ENCODE peak calls at places on chromosomes 7 and 10, in four cellular contexts. V is hepatocyte, Y is progenitor cell of endocrine pancreas, C is foreskin fibroblast. G is an unnamed sample.

GRCh38 chr7:30750574-30751256 is 1.2 kb upstream of the INMT start:
- DNase-seq in V (peak), C (peak), Y (no peak), G (no peak)

GRCh38 chr7:15326044-15326644 is 235.7 kb downstream of the AGMO start:
- DNase-seq in Y (no peak), V (peak), C (peak), G (no peak)

GRCh38 chr7:141369422-141369821 is 181.8 kb upstream of the AGK start:
- DNase-seq in C (no peak), V (peak), Y (no peak), G (no peak)

GRCh38 chr10:48620719-48621118 is 15.8 kb upstream of the ARHGAP22 start:
- DNase-seq in C (no peak), V (no peak), Y (no peak), G (no peak)

GRCh38 chr10:22321831-22322662 is 1.1 kb downstream of the BMI1 start:
- DNase-seq in Y (no peak), V (peak), C (peak), G (no peak)

GRCh38 chr7:158431941-158432347 is 155.7 kb downstream of the PTPRN2 start:
- DNase-seq in V (peak), C (peak), Y (no peak), G (no peak)

GRCh38 chr7:105719395-105719794 is 138.1 kb upstream of the EFCAB10 start:
- DNase-seq in C (no peak), V (no peak), Y (no peak), G (no peak)

GRCh38 chr10:90847436-90847835 is 10.4 kb downstream of the HTR7 start:
- DNase-seq in Y (no peak), V (no peak), C (peak), G (no peak)

GRCh38 chr7:55439627-55440026 is 74.5 kb downstream of the LANCL2 start:
- DNase-seq in C (peak), Y (no peak), V (no peak), G (no peak)

GRCh38 chr7:80330434-80330833 is 181.4 kb downstream of the GNAT3 start:
- DNase-seq in C (peak), Y (no peak), V (no peak), G (no peak)

GRCh38 chr7:151137841-151138540 is 29.5 kb downstream of the GBX1 start:
- DNase-seq in Y (no peak), V (no peak), C (no peak), G (no peak)

GRCh38 chr10:118844731-118845573 is 90.2 kb upstream of the CACUL1 start:
- DNase-seq in Y (no peak), V (no peak), C (peak), G (no peak)

GRCh38 chr10:124636271-124636993 is 107.7 kb downstream of the FAM53B start:
- DNase-seq in Y (no peak), V (no peak), C (no peak), G (no peak)

GRCh38 chr7:135235841-135236240 is 2.2 kb downstream of the STRA8 start:
- DNase-seq in C (no peak), V (no peak), Y (no peak), G (no peak)

GRCh38 chr10:121442086-121442485 is 156.2 kb downstream of the FGFR2 start:
- DNase-seq in C (no peak), V (no peak), Y (no peak), G (no peak)

GRCh38 chr7:142927949-142928348 is 5.6 kb downstream of the TRPV5 start:
- DNase-seq in C (no peak), V (no peak), Y (no peak), G (no peak)

GRCh38 chr7:142919656-142920055 is 13.9 kb downstream of the TRPV5 start:
- DNase-seq in Y (no peak), C (no peak), V (no peak), G (no peak)

GRCh38 chr7:142927085-142927745 is 6.3 kb downstream of the TRPV5 start:
- DNase-seq in V (no peak), Y (no peak), C (no peak), G (no peak)

GRCh38 chr7:142930126-142930730 is 3.3 kb downstream of the TRPV5 start:
- DNase-seq in C (no peak), V (no peak), Y (no peak), G (no peak)

GRCh38 chr7:142925413-142925812 is 8.1 kb downstream of the TRPV5 start:
- DNase-seq in Y (no peak), V (no peak), C (no peak), G (no peak)
- TF ChIP-seq CTCF in Y (peak), V (no peak), C (no peak), G (no peak)

GRCh38 chr7:101562531-101563197 is 66.4 kb downstream of the MYL10 start:
- DNase-seq in Y (no peak), C (no peak), V (no peak), G (no peak)
- TF ChIP-seq CTCF in Y (no peak), C (no peak), V (no peak), G (no peak)

GRCh38 chr10:130045091-130045652 is 65.5 kb downstream of the C10orf143 start:
- DNase-seq in Y (no peak), V (no peak), C (peak), G (peak)
- TF ChIP-seq CTCF in Y (peak), V (no peak), C (peak), G (no peak)

DNA sequence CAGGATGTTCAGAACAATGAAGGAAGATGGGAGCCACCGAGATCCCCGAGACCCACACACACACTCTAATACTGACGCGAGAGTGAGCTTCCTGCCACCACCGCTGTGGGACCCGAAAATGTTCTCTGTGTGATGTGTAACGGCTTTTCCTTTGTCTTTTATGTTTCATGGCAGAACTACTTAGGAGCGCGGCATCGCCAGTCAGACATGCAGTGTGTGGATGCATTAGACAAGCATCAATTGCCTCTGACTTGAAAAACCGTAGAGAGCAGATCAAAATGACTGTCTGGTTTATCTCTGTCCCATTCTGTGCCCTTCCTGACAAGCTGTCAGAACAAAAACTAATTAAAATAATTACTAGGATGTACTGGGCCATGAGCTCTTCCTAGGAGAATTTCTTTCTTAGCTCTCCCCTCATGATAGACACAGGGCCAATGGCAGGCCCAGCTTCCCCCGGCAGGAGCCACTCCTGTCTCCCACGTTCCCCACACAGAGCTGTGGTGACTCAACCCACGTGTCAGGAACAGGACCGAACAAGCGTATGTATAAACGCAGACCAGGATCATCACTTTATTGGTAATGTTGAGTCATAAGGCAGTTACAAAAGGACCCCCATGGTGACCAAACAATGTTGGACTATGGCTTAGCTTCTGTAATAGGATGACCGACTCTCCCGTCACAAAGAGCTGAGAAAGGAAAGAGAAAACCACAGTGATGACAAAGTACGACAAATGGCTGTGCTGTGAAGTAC is 705.0 kb downstream of the PARD3 start:
- DNase-seq in Y (no peak), V (no peak), C (no peak), G (no peak)
- TF ChIP-seq CTCF in Y (no peak), V (no peak), C (no peak), G (no peak)

GRCh38 chr10:13612654-13613373 is 26.0 kb downstream of the PRPF18 start:
- DNase-seq in Y (no peak), V (no peak), C (peak), G (no peak)

GRCh38 chr10:13614530-13615332 is 28.0 kb downstream of the PRPF18 start:
- DNase-seq in Y (no peak), C (peak), V (peak), G (no peak)

GRCh38 chr10:13615650-13616049 is 28.9 kb downstream of the PRPF18 start:
- DNase-seq in V (no peak), Y (no peak), C (no peak), G (peak)

GRCh38 chr10:13617146-13617545 is 30.4 kb downstream of the PRPF18 start:
- DNase-seq in V (no peak), C (peak), Y (no peak), G (no peak)

GRCh38 chr10:13613519-13613918 is 26.8 kb downstream of the PRPF18 start:
- DNase-seq in Y (no peak), C (peak), V (peak), G (no peak)
- TF ChIP-seq CTCF in Y (peak), C (peak), V (peak), G (no peak)